ENCODE peak calls at places on chromosomes 13 and 19, in seven cellular contexts. U, D, L, Q, G, H and C are unnamed samples.

GRCh38 chr19:46201413-46202310 is 27.9 kb upstream of the IGFL1 start:
- DNase-seq in Q (no peak), H (no peak), L (no peak), U (no peak), G (peak; percentile 55), D (no peak), C (no peak)

GRCh38 chr19:20250627-20251026 is 83.6 kb downstream of the ZNF486 start:
- DNase-seq in L (no peak), U (no peak), Q (no peak), H (no peak), G (no peak), D (no peak), C (no peak)

GRCh38 chr19:46133101-46133627 is 8.7 kb upstream of the IGFL3 start:
- DNase-seq in U (no peak), D (peak; percentile 97), L (peak; percentile 85), Q (no peak), H (peak; percentile 96), G (peak; percentile 5), C (peak; percentile 83)

GRCh38 chr19:40282209-40282580 is 3.0 kb downstream of the AKT2 start:
- DNase-seq in D (no peak), G (no peak), U (no peak), Q (no peak), L (no peak), H (no peak), C (no peak)

GRCh38 chr19:11279505-11280236 is 16.3 kb upstream of the TSPAN16 start:
- DNase-seq in H (no peak), U (no peak), Q (peak; percentile 38), G (no peak), L (no peak), D (no peak), C (no peak)

GRCh38 chr13:113926301-113926761 is 47.5 kb downstream of the C13orf46 start:
- DNase-seq in G (peak; percentile 63), H (no peak), Q (no peak), L (no peak), D (peak; percentile 60), U (no peak), C (peak; percentile 61)

GRCh38 chr13:98374750-98375149 is 197.7 kb upstream of the RNF113B start:
- DNase-seq in D (no peak), U (no peak), L (no peak), G (no peak), Q (no peak), H (no peak), C (no peak)

GRCh38 chr13:67742478-67742877 is 512.3 kb upstream of the PCDH9 start:
- DNase-seq in D (no peak), L (no peak), Q (no peak), U (no peak), H (no peak), G (no peak), C (no peak)

GRCh38 chr19:14383556-14383897 is 2.3 kb downstream of the ADGRE5 start:
- DNase-seq in D (peak; percentile 39), L (no peak), U (no peak), G (no peak), H (no peak), Q (no peak), C (no peak)

GRCh38 chr19:10271543-10272086 is 695 bp downstream of the ICAM1 start:
- DNase-seq in H (no peak), G (no peak), Q (no peak), U (peak; percentile 65), L (no peak), D (peak; percentile 56), C (no peak)

DNA sequence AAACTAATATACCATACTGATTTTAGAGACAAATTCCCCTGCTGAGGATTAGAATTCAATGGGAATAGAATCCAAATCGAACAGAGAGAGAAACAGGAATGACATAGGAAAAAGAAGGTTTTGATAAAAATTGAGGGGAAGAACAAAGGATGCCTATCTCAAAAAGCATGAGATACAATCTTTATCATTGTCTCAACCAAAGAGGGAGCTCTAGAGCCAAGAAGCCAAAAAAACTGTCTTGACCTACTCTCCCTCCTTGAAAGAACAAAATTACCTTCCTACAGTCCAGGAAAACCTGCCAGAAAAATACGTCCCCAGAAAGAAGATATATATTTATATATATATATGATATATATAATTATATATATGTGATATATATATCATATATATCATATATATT is 39.2 kb upstream of the MIR17HG start:
- DNase-seq in U (no peak), G (no peak), Q (no peak), D (no peak), H (no peak), L (no peak), C (no peak)
- TF ChIP-seq CTCF in U (no peak), G (no peak), Q (no peak), D (peak; percentile 2), H (peak; percentile 23), L (peak; percentile 22), C (no peak)

GRCh38 chr13:31797154-31797775 is 57.9 kb downstream of the RXFP2 start:
- DNase-seq in G (no peak), H (peak; percentile 2), Q (no peak), U (no peak), D (peak; percentile 55), L (peak; percentile 17), C (peak; percentile 49)
- TF ChIP-seq CTCF in G (no peak), H (peak; percentile 57), Q (no peak), U (no peak), D (peak; percentile 69), L (peak; percentile 52), C (peak; percentile 80)

GRCh38 chr13:30552567-30552966 is 65.2 kb upstream of the USPL1 start:
- DNase-seq in U (no peak), D (no peak), Q (no peak), H (no peak), G (no peak), L (no peak), C (no peak)

GRCh38 chr13:30545320-30545719 is 72.4 kb upstream of the USPL1 start:
- DNase-seq in U (no peak), D (no peak), L (no peak), Q (no peak), G (no peak), H (no peak), C (no peak)

DNA sequence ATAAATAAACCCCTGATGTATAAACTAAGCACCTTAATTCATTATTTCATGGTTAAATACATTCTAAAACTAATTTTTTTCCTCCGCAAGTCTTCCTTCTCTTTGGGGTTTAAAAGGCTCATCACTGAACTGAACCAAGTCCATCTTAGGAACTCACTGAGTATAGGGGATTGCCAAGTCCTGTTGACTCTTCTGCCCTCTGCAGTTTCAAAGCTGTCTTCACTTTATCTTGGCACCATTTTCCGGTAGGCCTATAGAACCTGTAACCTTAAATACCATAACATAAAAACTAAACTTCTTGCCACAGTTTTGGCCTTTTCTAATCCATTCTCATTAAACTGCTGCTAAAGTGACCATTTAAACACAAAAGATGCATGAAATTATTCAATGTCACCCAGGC is 66.5 kb upstream of the USPL1 start:
- DNase-seq in H (no peak), U (no peak), G (no peak), D (peak; percentile 43), Q (no peak), L (no peak), C (peak; percentile 47)
- TF ChIP-seq CTCF in H (peak; percentile 44), U (no peak), G (no peak), D (peak; percentile 38), Q (peak; percentile 33), L (peak; percentile 55), C (peak; percentile 65)

GRCh38 chr19:18518639-18519038 is 3.2 kb downstream of the ELL start:
- DNase-seq in L (no peak), D (no peak), G (no peak), H (no peak), Q (no peak), U (no peak), C (no peak)
- TF ChIP-seq CTCF in L (no peak), D (no peak), G (no peak), H (no peak), Q (no peak), U (no peak), C (no peak)